ENCODE peak calls at places on chromosomes 12 and 14, in four cellular contexts. R is tibial nerve, V is gastrocnemius medialis, K is Peyer's patch. F is an unnamed sample.

GRCh38 chr12:44484862-44485261 is 391.3 kb downstream of the NELL2 start:
- DNase-seq in R (no peak), K (no peak), V (no peak), F (no peak)

GRCh38 chr14:25237845-25238244 is 187.9 kb upstream of the STXBP6 start:
- DNase-seq in K (peak; percentile 52), R (no peak), V (no peak), F (no peak)

GRCh38 chr12:40192704-40193255 is 32.0 kb upstream of the LRRK2 start:
- DNase-seq in V (no peak), K (peak; percentile 80), R (no peak), F (no peak)

GRCh38 chr14:101711041-101711861 is 50.3 kb upstream of the PPP2R5C start:
- DNase-seq in V (no peak), R (no peak), K (no peak), F (no peak)

GRCh38 chr14:88002421-88002820 is 2.5 kb upstream of the GPR65 start:
- DNase-seq in V (no peak), R (no peak), K (no peak), F (no peak)

GRCh38 chr14:52949711-52950409 is 990 bp downstream of the FERMT2 start:
- DNase-seq in K (no peak), R (peak; percentile 31), V (peak; percentile 19), F (no peak)

GRCh38 chr12:34597548-34598351 is 575.5 kb downstream of the ALG10 start:
- DNase-seq in V (peak; percentile 1), R (no peak), K (no peak), F (no peak)

GRCh38 chr12:3168775-3169221 is 91.6 kb downstream of the TSPAN9 start:
- DNase-seq in V (no peak), K (no peak), R (no peak), F (peak; percentile 85)

GRCh38 chr12:64061868-64062375 is 160.2 kb downstream of the KICS2 start:
- DNase-seq in K (no peak), R (no peak), V (no peak), F (no peak)

GRCh38 chr12:124340080-124340900 is 45.4 kb downstream of the RFLNA start:
- DNase-seq in K (no peak), R (no peak), V (no peak), F (no peak)

GRCh38 chr12:124310178-124310577 is 15.3 kb downstream of the RFLNA start:
- DNase-seq in R (no peak), V (no peak), K (no peak), F (no peak)

GRCh38 chr12:68612245-68612644 is 1.5 kb downstream of the RAP1B start:
- DNase-seq in K (no peak), V (no peak), R (no peak), F (no peak)

GRCh38 chr14:91230363-91231035 is 14.0 kb downstream of the GPR68 start:
- DNase-seq in R (no peak), V (no peak), K (no peak), F (no peak)

GRCh38 chr12:95459310-95459709 is 14.6 kb upstream of the METAP2 start:
- DNase-seq in V (no peak), R (no peak), K (no peak), F (no peak)

GRCh38 chr12:81257952-81258551 is 180.2 kb downstream of the ACSS3 start:
- DNase-seq in R (no peak), K (no peak), V (no peak), F (no peak)

GRCh38 chr12:4539167-4539870 is 629 bp downstream of the RAD51AP1 start:
- DNase-seq in K (no peak), R (no peak), V (no peak), F (no peak)

GRCh38 chr12:125734137-125734536 is 668.9 kb downstream of the AACS start:
- DNase-seq in V (no peak), K (no peak), R (no peak), F (no peak)

GRCh38 chr12:130776857-130777339 is 60.8 kb upstream of the RIMBP2 start:
- DNase-seq in K (no peak), R (no peak), V (no peak), F (no peak)

GRCh38 chr14:70660967-70661871 is 19.5 kb downstream of the TTC9 start:
- DNase-seq in K (peak; percentile 82), R (no peak), V (no peak), F (no peak)

GRCh38 chr12:96720363-96720705 is 186.7 kb upstream of the NEDD1 start:
- DNase-seq in R (no peak), V (no peak), K (peak; percentile 51), F (no peak)

GRCh38 chr14:54603362-54603761 is 36.4 kb downstream of the SAMD4A start:
- DNase-seq in K (no peak), R (no peak), V (no peak), F (no peak)

GRCh38 chr14:63713058-63713457 is 14.8 kb downstream of the SGPP1 start:
- DNase-seq in K (no peak), R (no peak), V (no peak), F (no peak)

GRCh38 chr14:65237956-65238355 is 135.6 kb upstream of the MAX start:
- DNase-seq in K (no peak), R (no peak), V (no peak), F (no peak)

GRCh38 chr14:66600416-66600815 is 92.5 kb downstream of the GPHN start:
- DNase-seq in K (no peak), R (no peak), V (no peak), F (no peak)

GRCh38 chr12:65977384-65977783 is 153.1 kb downstream of the HMGA2 start:
- DNase-seq in R (no peak), K (no peak), V (no peak), F (no peak)

GRCh38 chr14:77707355-77707723 is 484 bp downstream of the ALKBH1 start:
- DNase-seq in V (peak; percentile 30), K (peak; percentile 70), R (no peak), F (no peak)

GRCh38 chr12:46839964-46840363 is 14.2 kb upstream of the SLC38A4 start:
- DNase-seq in R (no peak), V (no peak), K (no peak), F (no peak)

GRCh38 chr12:43826681-43827458 is 9.0 kb upstream of the TMEM117 start:
- DNase-seq in K (no peak), R (no peak), V (no peak), F (no peak)

GRCh38 chr14:57732886-57733285 is 133.0 kb downstream of the SLC35F4 start:
- DNase-seq in K (no peak), V (no peak), R (no peak), F (no peak)

GRCh38 chr14:78081245-78081644 is 88.9 kb upstream of the NRXN3 start:
- DNase-seq in K (no peak), R (no peak), V (no peak), F (no peak)

GRCh38 chr12:179131-179884 is 34.6 kb downstream of the SLC6A12 start:
- DNase-seq in R (no peak), V (no peak), K (peak; percentile 52), F (no peak)

GRCh38 chr14:69501362-69501964 is 16.9 kb downstream of the PLEKHD1 start:
- DNase-seq in V (peak; percentile 79), K (no peak), R (no peak), F (no peak)

GRCh38 chr14:66918527-66918926 is 270.7 kb upstream of the GARIN2 start:
- DNase-seq in R (no peak), V (no peak), K (no peak), F (no peak)

GRCh38 chr14:64725360-64725815 is 21.2 kb downstream of the PLEKHG3 start:
- DNase-seq in R (no peak), V (peak; percentile 9), K (no peak), F (no peak)

GRCh38 chr12:103930787-103931536 is 752 bp downstream of the HSP90B1 start:
- DNase-seq in R (no peak), V (peak; percentile 39), K (peak; percentile 60), F (peak; percentile 66)

GRCh38 chr12:69998011-69998410 is 173.0 kb downstream of the MYRFL start:
- DNase-seq in K (no peak), R (no peak), V (no peak), F (no peak)

GRCh38 chr12:86634706-86635410 is 378.7 kb upstream of the MGAT4C start:
- DNase-seq in V (no peak), R (no peak), K (no peak), F (no peak)

GRCh38 chr12:91180577-91180976 is 2.0 kb downstream of the DCN start:
- DNase-seq in V (no peak), R (no peak), K (no peak), F (no peak)

GRCh38 chr14:51653855-51654548 is 2.3 kb downstream of the FRMD6 start:
- DNase-seq in R (no peak), K (no peak), V (no peak), F (no peak)
- H3K4me3 ChIP-seq in R (peak overlapping the region; percentile 93), K (no peak overlapping the region), V (no peak overlapping the region), F (peak overlapping the region; percentile 92)

GRCh38 chr12:21065845-21066244 is 65.1 kb upstream of the SLCO1B1 start:
- DNase-seq in K (no peak), V (no peak), R (no peak), F (no peak)
- TF ChIP-seq CTCF in K (no peak), V (no peak), R (no peak), F (no peak)

GRCh38 chr12:31119531-31120211 is 46.0 kb downstream of the DDX11 start:
- DNase-seq in R (no peak), K (peak; percentile 46), V (no peak), F (no peak)
- H3K4me3 ChIP-seq in R (peak overlapping the region; percentile 47), K (peak overlapping the region; percentile 34), V (peak overlapping the region; percentile 39), F (no peak overlapping the region)

GRCh38 chr12:21602774-21603173 is 1.9 kb downstream of the GYS2 start:
- DNase-seq in R (no peak), K (no peak), V (no peak), F (no peak)

GRCh38 chr12:21604245-21605101 is at the start of gene GYS2:
- DNase-seq in R (no peak), V (no peak), K (no peak), F (no peak)

GRCh38 chr12:21606175-21606574 is 1.5 kb upstream of the GYS2 start:
- DNase-seq in R (no peak), K (no peak), V (no peak), F (no peak)

DNA sequence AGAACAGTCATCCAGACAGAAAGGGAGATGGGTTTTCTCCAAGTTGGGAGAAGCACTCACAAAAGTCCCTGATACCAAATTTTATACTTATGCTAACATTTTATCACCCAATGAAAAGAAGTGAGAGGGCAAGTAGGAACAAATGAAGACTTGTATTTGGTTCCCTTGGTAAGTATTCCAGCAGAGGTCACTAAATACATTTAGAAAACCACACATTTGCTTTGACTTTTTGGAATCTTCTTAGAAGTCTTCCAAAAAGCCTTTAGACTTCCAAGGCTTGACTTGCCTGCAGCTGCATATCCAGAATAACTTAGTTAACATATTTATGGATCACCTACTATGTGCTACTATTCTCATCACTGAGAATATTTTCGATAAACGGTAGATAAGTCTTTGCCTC is 3.1 kb upstream of the GYS2 start:
- DNase-seq in V (no peak), K (no peak), R (no peak), F (no peak)
- TF ChIP-seq CTCF in V (no peak), K (no peak), R (no peak), F (peak; percentile 20)

F was measured in uterus.